ENCODE peak calls at places on chromosomes 13 and 19, in ten cellular contexts. X is lung, H is BE2C, Q is lower lobe of right lung, Z is thoracic aorta, F is esophagus squamous epithelium, D is neural progenitor cell, R is HCT116, K is uterus, N is endodermal cell. B is an unnamed sample. For H3K9me3, the result is how much of the 10 kb centered on the place peaks cover.

GRCh38 chr19:7681336-7682174 is 922 bp downstream of the TRAPPC5 start:
- DNase-seq in X (peak), H (peak), Q (peak), Z (peak), F (peak), D (peak), R (peak), K (peak), N (peak), B (peak)

GRCh38 chr19:49363265-49364082 is at the start of gene DKKL1:
- DNase-seq in X (peak), H (peak), Q (peak), Z (peak), F (peak), D (peak), R (peak), K (peak), N (peak), B (peak)

GRCh38 chr19:14342809-14343208 is 38.4 kb upstream of the ADGRE5 start:
- DNase-seq in X (no peak), H (no peak), Q (no peak), Z (no peak), F (no peak), D (no peak), R (no peak), K (no peak), N (no peak), B (no peak)

GRCh38 chr13:27953671-27954405 is 15.3 kb downstream of the CDX2 start:
- DNase-seq in X (peak), H (peak), Q (peak), Z (no peak), F (no peak), D (peak), R (peak), K (peak), N (peak), B (peak)

GRCh38 chr13:77516342-77516789 is 19.1 kb upstream of the SCEL start:
- DNase-seq in X (no peak), H (peak), Q (no peak), Z (no peak), F (no peak), D (no peak), R (no peak), K (no peak), N (no peak), B (no peak)

GRCh38 chr13:39915418-39915817 is 260.0 kb downstream of the COG6 start:
- DNase-seq in X (no peak), H (no peak), Q (no peak), Z (no peak), F (no peak), D (no peak), R (no peak), K (no peak), N (no peak), B (no peak)

GRCh38 chr19:27974082-27974513 is 1238.9 kb downstream of the UQCRFS1 start:
- DNase-seq in X (no peak), H (no peak), Q (no peak), Z (no peak), F (no peak), D (peak), R (no peak), K (no peak), N (peak), B (no peak)

GRCh38 chr13:48078251-48078656 is 16.6 kb downstream of the MED4 start:
- DNase-seq in X (no peak), H (no peak), Q (no peak), Z (no peak), F (no peak), D (no peak), R (peak), K (no peak), N (peak), B (no peak)

GRCh38 chr13:36766295-36766694 is 52.7 kb upstream of the RFXAP start:
- DNase-seq in X (peak), H (no peak), Q (no peak), Z (no peak), F (no peak), D (no peak), R (peak), K (no peak), N (no peak), B (no peak)

GRCh38 chr19:51644636-51645271 is 1.9 kb downstream of the SIGLEC14 start:
- DNase-seq in X (no peak), H (no peak), Q (no peak), Z (no peak), F (no peak), D (no peak), R (no peak), K (no peak), N (peak), B (no peak)

GRCh38 chr13:24528816-24529398 is 16.3 kb upstream of the PARP4 start:
- DNase-seq in X (no peak), H (no peak), Q (no peak), Z (no peak), F (no peak), D (no peak), R (no peak), K (no peak), N (no peak), B (no peak)

GRCh38 chr19:11265785-11266236 is 3.5 kb upstream of the DOCK6 start:
- DNase-seq in X (no peak), H (no peak), Q (peak), Z (no peak), F (no peak), D (no peak), R (peak), K (no peak), N (no peak), B (no peak)

GRCh38 chr13:112441226-112441625 is 65.1 kb downstream of the SPACA7 start:
- DNase-seq in X (no peak), H (no peak), Q (no peak), Z (no peak), F (no peak), D (no peak), R (no peak), K (no peak), N (no peak), B (no peak)
- H3K9me3 ChIP-seq in X (under half), H (under half), Q (under half), Z (under half), F (under half), D (under half), R (under half), K (under half), N (under half), B (under half)

DNA sequence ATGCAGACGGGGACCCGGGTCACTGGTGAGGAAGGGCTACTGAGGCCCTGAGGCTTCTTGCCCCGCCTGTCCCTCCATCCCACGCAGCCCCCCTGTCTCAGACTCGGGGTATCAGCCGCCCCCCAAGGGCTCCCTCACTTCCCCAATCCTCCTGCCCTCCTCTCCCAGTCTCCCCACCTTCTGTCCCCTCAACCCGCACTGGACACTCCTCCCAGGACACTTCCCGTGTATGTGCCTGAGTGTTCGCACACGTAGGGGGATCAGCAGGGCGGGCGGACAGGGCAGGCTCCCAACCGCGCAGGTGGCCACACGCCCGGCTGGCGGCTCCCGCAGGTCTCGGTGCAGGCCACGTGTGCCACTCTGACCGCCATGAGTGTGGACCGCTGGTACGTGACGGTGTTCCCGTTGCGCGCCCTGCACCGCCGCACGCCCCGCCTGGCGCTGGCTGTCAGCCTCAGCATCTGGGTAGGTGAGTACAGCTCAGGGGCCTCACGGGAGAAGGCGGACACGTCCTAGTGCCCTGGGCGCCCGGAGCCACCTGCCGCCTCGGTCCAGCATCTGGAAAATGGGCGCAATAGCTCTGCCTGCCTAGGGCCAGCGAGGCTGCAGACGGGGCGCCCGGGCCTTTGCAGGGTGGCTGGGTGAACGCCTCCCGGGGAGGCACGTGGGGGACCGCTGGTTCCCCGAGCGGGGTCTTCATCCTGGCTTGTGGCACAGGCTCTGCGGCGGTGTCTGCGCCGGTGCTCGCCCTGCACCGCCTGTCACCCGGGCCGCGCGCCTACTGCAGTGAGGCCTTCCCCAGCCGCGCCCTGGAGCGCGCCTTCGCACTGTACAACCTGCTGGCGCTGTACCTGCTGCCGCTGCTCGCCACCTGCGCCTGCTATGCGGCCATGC is 2.3 kb downstream of the KISS1R start:
- DNase-seq in X (no peak), H (no peak), Q (no peak), Z (no peak), F (no peak), D (peak), R (no peak), K (no peak), N (peak), B (no peak)
- H3K4me3 ChIP-seq in X (no peak), H (no peak), Q (peak), Z (peak), F (peak), D (peak), R (no peak), K (no peak), N (no peak), B (no peak)

DNA sequence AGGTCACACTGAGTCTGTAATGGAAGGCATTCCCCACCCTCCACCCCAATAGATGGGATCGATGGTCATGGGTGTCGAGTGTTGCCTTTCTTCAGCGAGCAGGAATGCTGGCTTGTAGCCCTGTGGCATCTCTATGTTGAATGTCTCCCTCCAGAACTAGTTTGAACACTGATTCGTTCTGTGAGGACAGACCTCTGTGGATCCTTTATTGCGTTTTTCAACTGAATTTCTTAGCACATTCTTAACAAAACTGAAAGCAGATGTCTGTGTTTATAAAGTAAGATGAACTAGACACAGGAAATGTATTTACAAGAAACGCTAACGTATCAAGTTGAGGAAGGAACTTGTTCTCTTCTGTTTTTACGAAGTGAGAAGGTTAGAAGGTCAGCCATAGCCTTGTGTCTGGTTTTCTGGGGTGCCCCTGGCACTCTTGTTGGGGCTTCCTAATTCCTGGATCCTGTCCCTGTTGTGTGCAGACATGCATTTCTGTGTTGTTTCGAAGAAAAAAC is 36.8 kb upstream of the TM9SF2 start:
- DNase-seq in X (no peak), H (no peak), Q (no peak), Z (no peak), F (no peak), D (no peak), R (no peak), K (no peak), N (no peak), B (no peak)
- TF ChIP-seq CTCF in X (no peak), H (no peak), Q (no peak), Z (no peak), F (no peak), D (no peak), R (no peak), K (no peak), N (no peak), B (no peak)

DNA sequence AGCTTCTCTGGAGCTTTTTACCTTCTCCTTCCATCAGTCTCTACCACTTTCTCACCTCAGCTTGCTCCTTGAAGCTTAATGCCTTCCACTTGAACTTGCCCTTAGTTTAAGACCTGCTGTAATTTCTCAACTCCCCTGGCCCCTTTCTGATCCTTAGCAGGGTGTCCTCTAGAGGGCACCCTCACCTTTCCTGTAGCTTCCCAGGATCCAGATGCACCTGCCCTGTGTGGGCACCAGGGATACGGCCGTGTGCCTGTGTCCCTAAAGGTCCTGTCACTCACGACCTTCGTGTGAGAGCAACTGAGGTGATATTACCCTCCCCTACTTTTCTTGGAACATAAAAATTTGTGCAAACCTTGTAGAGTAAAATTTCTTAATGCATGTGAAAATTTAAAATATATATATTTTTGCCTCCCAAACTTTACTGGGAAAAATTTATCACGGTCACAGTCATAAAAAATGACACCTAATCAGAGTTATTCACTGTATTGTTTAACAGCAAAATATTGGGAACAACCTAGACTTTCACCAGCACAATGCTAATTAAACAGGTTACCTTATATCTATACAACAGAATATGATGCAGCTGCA is 46.4 kb downstream of the PSG3 start:
- DNase-seq in X (no peak), H (peak), Q (no peak), Z (no peak), F (no peak), D (no peak), R (peak), K (no peak), N (peak), B (peak)
- H3K9me3 ChIP-seq in X (under half), H (under half), Q (under half), Z (under half), F (under half), D (under half), R (under half), K (under half), N (under half), B (under half)

DNA sequence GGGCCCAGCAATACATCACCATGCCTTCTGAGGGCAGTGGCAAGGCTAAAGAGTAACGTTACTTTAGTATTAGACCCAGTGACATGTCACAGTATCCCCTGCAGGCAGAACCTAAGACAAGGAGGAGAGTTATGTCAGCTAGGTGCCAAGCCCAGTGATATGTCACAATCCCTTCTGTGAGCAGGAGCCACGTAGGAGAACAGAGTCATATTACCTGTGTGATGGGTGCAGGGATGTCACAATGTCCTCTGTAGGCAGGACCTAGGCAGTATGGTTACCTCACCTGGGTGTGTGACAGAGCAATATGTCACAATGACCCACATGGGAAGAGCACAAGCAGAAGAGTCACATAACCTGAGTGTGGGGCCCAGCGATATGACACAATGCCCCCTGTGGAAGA is 121.8 kb downstream of the ZNF675 start:
- DNase-seq in X (no peak), H (no peak), Q (no peak), Z (no peak), F (no peak), D (no peak), R (no peak), K (no peak), N (no peak), B (no peak)
- H3K4me3 ChIP-seq in X (no peak), H (no peak), Q (no peak), Z (no peak), F (no peak), D (no peak), R (no peak), K (no peak), N (no peak), B (no peak)

GRCh38 chr13:111066544-111066943 is 48.6 kb upstream of the ARHGEF7 start:
- DNase-seq in X (peak), H (no peak), Q (no peak), Z (no peak), F (no peak), D (no peak), R (no peak), K (no peak), N (no peak), B (no peak)

GRCh38 chr13:111064661-111065060 is 50.4 kb upstream of the ARHGEF7 start:
- DNase-seq in X (peak), H (no peak), Q (no peak), Z (no peak), F (no peak), D (no peak), R (no peak), K (no peak), N (no peak), B (no peak)

GRCh38 chr13:111062305-111062704 is 52.8 kb upstream of the ARHGEF7 start:
- DNase-seq in X (peak), H (no peak), Q (no peak), Z (no peak), F (no peak), D (no peak), R (no peak), K (no peak), N (no peak), B (no peak)

GRCh38 chr13:111065698-111066097 is 49.4 kb upstream of the ARHGEF7 start:
- DNase-seq in X (peak), H (no peak), Q (peak), Z (no peak), F (no peak), D (no peak), R (no peak), K (no peak), N (no peak), B (no peak)

DNA sequence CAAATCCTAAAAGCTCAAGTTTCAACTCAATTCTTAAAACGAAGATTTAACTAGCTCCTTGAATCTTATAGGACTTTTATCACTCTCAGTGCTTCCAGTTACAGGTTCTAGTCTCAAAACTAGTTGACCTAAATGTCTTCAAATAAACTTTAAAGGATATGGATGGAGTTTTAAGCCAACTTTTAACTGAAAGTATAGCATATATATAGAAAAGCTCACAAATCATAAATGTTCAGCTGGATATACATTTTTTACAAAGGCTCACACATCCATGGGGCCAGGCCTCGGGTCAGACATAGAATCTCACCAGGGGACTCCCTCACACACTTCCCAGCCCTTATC is 47.1 kb upstream of the ARHGEF7 start:
- DNase-seq in X (no peak), H (no peak), Q (no peak), Z (no peak), F (no peak), D (no peak), R (no peak), K (no peak), N (no peak), B (no peak)
- TF ChIP-seq CTCF in X (no peak), H (no peak), Q (peak), Z (no peak), F (no peak), D (no peak), R (no peak), K (no peak), N (peak), B (no peak)

DNA sequence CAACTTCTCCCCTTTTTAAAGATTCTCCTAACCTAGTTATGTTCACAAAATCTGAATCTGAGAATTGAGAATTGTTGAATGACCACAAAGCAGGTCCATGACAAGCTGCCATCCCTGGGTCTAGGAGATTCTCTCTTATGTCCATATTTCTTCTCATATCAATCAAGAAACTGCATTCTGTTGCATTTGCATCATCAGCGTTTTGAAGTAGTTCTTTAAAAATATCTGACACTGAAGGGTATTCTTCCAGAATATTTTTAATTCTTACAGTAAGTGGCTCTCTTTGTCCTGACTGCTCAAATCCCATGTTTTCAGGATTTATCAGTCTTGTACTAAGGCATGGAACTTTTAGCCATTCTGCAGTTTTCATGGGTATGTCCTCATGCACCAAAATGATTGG is 94.3 kb downstream of the SACS start:
- DNase-seq in X (no peak), H (no peak), Q (no peak), Z (no peak), F (no peak), D (no peak), R (no peak), K (no peak), N (no peak), B (no peak)
- H3K9me3 ChIP-seq in X (under half), H (under half), Q (under half), Z (under half), F (under half), D (under half), R (under half), K (under half), N (half or more), B (under half)

GRCh38 chr19:38228005-38228377 is 4.0 kb upstream of the DPF1 start:
- DNase-seq in X (no peak), H (peak), Q (no peak), Z (no peak), F (no peak), D (peak), R (no peak), K (no peak), N (peak), B (no peak)
- H3K4me3 ChIP-seq in X (no peak), H (peak), Q (no peak), Z (no peak), F (no peak), D (peak), R (no peak), K (no peak), N (no peak), B (no peak)

B was measured in AG04450.